ENCODE peak calls at places on chromosomes 11 and 22, in ten cellular contexts. One of them, this sample, is unnamed.
A peak's percentile ranks its signal among the peaks of the same experiment; 100 is the strongest.

GRCh38 chr11:72668645-72669347 is 5.4 kb downstream of the PDE2A start:
- DNase-seq in A549: no peak
- DNase-seq in fibroblast of lung: no peak
- DNase-seq in OCI-LY7: no peak
- DNase-seq in A673: no peak
- DNase-seq in coronary artery: no peak
- DNase-seq in AG04450: no peak
- DNase-seq in kidney: no peak
- DNase-seq in CD4-positive, alpha-beta T cell: no peak
- DNase-seq in Panc1: no peak
- DNase-seq in this sample: no peak

GRCh38 chr11:14625804-14626203 is 17.8 kb upstream of the PDE3B start:
- DNase-seq in A549: no peak
- DNase-seq in fibroblast of lung: no peak
- DNase-seq in OCI-LY7: peak; percentile 34
- DNase-seq in A673: no peak
- DNase-seq in coronary artery: no peak
- DNase-seq in AG04450: no peak
- DNase-seq in kidney: no peak
- DNase-seq in CD4-positive, alpha-beta T cell: no peak
- DNase-seq in Panc1: no peak
- DNase-seq in this sample: no peak

GRCh38 chr22:21074092-21074715 is 28.5 kb downstream of the LRRC74B start:
- DNase-seq in A549: peak; percentile 9
- DNase-seq in fibroblast of lung: peak; percentile 50
- DNase-seq in OCI-LY7: no peak
- DNase-seq in A673: no peak
- DNase-seq in coronary artery: no peak
- DNase-seq in AG04450: no peak
- DNase-seq in kidney: no peak
- DNase-seq in CD4-positive, alpha-beta T cell: no peak
- DNase-seq in Panc1: peak; percentile 32
- DNase-seq in this sample: no peak

GRCh38 chr11:67439321-67440228 is 2.1 kb upstream of the PTPRCAP start:
- DNase-seq in A549: peak; percentile 68
- DNase-seq in fibroblast of lung: peak; percentile 14
- DNase-seq in OCI-LY7: no peak
- DNase-seq in A673: peak; percentile 60
- DNase-seq in coronary artery: no peak
- DNase-seq in AG04450: no peak
- DNase-seq in kidney: peak; percentile 86
- DNase-seq in CD4-positive, alpha-beta T cell: no peak
- DNase-seq in Panc1: no peak
- DNase-seq in this sample: peak; percentile 62

GRCh38 chr11:29432719-29433325 is 584.0 kb downstream of the KCNA4 start:
- DNase-seq in A549: peak; percentile 11
- DNase-seq in fibroblast of lung: peak; percentile 9
- DNase-seq in OCI-LY7: peak; percentile 20
- DNase-seq in A673: peak; percentile 81
- DNase-seq in coronary artery: no peak
- DNase-seq in AG04450: no peak
- DNase-seq in kidney: no peak
- DNase-seq in CD4-positive, alpha-beta T cell: no peak
- DNase-seq in Panc1: no peak
- DNase-seq in this sample: no peak

GRCh38 chr11:116980136-116980793 is 118.0 kb downstream of the SIK3 start:
- DNase-seq in A549: no peak
- DNase-seq in fibroblast of lung: no peak
- DNase-seq in OCI-LY7: peak; percentile 65
- DNase-seq in A673: no peak
- DNase-seq in coronary artery: no peak
- DNase-seq in AG04450: no peak
- DNase-seq in kidney: no peak
- DNase-seq in CD4-positive, alpha-beta T cell: no peak
- DNase-seq in Panc1: no peak
- DNase-seq in this sample: no peak

GRCh38 chr11:132301900-132302299 is 931.5 kb downstream of the NTM start:
- DNase-seq in A549: no peak
- DNase-seq in fibroblast of lung: no peak
- DNase-seq in OCI-LY7: no peak
- DNase-seq in A673: no peak
- DNase-seq in coronary artery: no peak
- DNase-seq in AG04450: no peak
- DNase-seq in kidney: no peak
- DNase-seq in CD4-positive, alpha-beta T cell: no peak
- DNase-seq in Panc1: no peak
- DNase-seq in this sample: no peak

GRCh38 chr22:43260818-43261217 is 73.9 kb upstream of the TTLL12 start:
- DNase-seq in A549: no peak
- DNase-seq in fibroblast of lung: peak; percentile 40
- DNase-seq in OCI-LY7: no peak
- DNase-seq in A673: no peak
- DNase-seq in coronary artery: no peak
- DNase-seq in AG04450: no peak
- DNase-seq in kidney: no peak
- DNase-seq in CD4-positive, alpha-beta T cell: no peak
- DNase-seq in Panc1: no peak
- DNase-seq in this sample: no peak

DNA sequence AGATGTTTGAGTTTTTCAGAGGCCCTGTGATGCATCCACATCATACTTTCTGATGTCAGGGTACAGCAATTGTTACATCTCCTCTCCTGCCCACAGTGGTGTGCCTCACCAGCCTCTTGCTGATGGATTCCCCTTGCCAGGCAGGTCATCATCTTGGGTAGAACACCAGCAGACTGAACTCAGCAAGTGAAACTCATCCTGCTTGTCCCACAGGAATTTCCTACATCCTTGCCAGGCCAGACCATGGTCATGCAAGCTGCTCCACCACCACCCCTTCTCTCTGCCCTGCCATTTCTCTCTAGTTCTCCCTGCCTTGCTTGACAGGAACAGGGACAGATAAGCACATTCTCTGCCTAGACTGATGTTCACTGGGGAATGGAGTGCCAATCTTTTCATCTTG is 85.9 kb downstream of the PAX6 start:
- DNase-seq in A549: no peak
- DNase-seq in fibroblast of lung: no peak
- DNase-seq in OCI-LY7: no peak
- DNase-seq in A673: no peak
- DNase-seq in coronary artery: no peak
- DNase-seq in AG04450: no peak
- DNase-seq in kidney: no peak
- DNase-seq in CD4-positive, alpha-beta T cell: no peak
- DNase-seq in Panc1: no peak
- DNase-seq in this sample: no peak
- TF ChIP-seq CTCF in A549: no peak
- TF ChIP-seq CTCF in fibroblast of lung: no peak
- TF ChIP-seq CTCF in OCI-LY7: no peak
- TF ChIP-seq CTCF in A673: no peak
- TF ChIP-seq CTCF in coronary artery: no peak
- TF ChIP-seq CTCF in AG04450: no peak
- TF ChIP-seq CTCF in kidney: no peak
- TF ChIP-seq CTCF in CD4-positive, alpha-beta T cell: no peak
- TF ChIP-seq CTCF in Panc1: no peak
- TF ChIP-seq CTCF in this sample: no peak

GRCh38 chr11:66089067-66089466 is 19.0 kb downstream of the PACS1 start:
- DNase-seq in A549: no peak
- DNase-seq in fibroblast of lung: no peak
- DNase-seq in OCI-LY7: no peak
- DNase-seq in A673: no peak
- DNase-seq in coronary artery: no peak
- DNase-seq in AG04450: no peak
- DNase-seq in kidney: no peak
- DNase-seq in CD4-positive, alpha-beta T cell: no peak
- DNase-seq in Panc1: no peak
- DNase-seq in this sample: no peak

GRCh38 chr11:66090288-66090687 is 20.2 kb downstream of the PACS1 start:
- DNase-seq in A549: no peak
- DNase-seq in fibroblast of lung: no peak
- DNase-seq in OCI-LY7: no peak
- DNase-seq in A673: no peak
- DNase-seq in coronary artery: no peak
- DNase-seq in AG04450: no peak
- DNase-seq in kidney: no peak
- DNase-seq in CD4-positive, alpha-beta T cell: no peak
- DNase-seq in Panc1: no peak
- DNase-seq in this sample: no peak

GRCh38 chr11:66085071-66085470 is 15.0 kb downstream of the PACS1 start:
- DNase-seq in A549: no peak
- DNase-seq in fibroblast of lung: no peak
- DNase-seq in OCI-LY7: no peak
- DNase-seq in A673: no peak
- DNase-seq in coronary artery: no peak
- DNase-seq in AG04450: no peak
- DNase-seq in kidney: no peak
- DNase-seq in CD4-positive, alpha-beta T cell: no peak
- DNase-seq in Panc1: no peak
- DNase-seq in this sample: no peak

GRCh38 chr11:66082936-66083698 is 13.0 kb downstream of the PACS1 start:
- DNase-seq in A549: no peak
- DNase-seq in fibroblast of lung: no peak
- DNase-seq in OCI-LY7: no peak
- DNase-seq in A673: peak; percentile 65
- DNase-seq in coronary artery: no peak
- DNase-seq in AG04450: no peak
- DNase-seq in kidney: no peak
- DNase-seq in CD4-positive, alpha-beta T cell: no peak
- DNase-seq in Panc1: no peak
- DNase-seq in this sample: no peak

DNA sequence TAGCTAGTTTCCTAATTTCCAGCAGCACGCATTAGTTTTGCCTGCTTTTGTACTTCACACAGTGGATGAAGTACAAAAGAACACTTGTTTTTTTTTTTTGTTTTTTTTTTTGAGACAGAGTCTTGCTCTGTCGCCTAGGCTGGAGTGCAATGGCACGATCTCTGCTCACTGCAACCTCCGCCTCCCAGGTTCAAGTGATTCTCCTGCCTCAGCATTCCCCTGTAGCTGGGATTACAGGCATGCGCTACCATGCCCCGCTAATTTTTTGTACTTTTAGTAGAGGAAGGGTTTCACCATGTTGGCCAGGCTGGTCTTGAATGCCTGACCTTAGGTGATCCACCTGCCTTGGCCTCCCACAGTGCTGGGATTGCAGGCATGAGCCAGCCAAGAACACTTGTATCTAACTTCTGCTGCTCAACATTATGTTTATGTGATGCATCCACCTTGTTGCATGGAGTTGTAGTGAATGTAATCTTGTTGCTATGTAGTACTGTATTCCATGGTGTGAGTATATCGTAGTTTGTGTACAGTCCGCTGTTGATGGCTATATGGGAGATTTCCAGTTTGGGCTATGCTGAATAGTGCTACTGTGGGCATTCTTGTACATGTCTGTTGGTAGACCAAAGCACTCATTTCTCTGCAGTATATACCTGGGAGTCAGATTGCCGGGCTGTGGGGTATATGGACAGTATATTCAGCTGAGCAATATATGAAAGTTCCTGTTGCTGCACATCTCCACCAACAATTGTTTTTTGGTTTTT is 17.3 kb downstream of the PACS1 start:
- DNase-seq in A549: no peak
- DNase-seq in fibroblast of lung: no peak
- DNase-seq in OCI-LY7: no peak
- DNase-seq in A673: no peak
- DNase-seq in coronary artery: no peak
- DNase-seq in AG04450: no peak
- DNase-seq in kidney: no peak
- DNase-seq in CD4-positive, alpha-beta T cell: no peak
- DNase-seq in Panc1: no peak
- DNase-seq in this sample: no peak
- H3K27ac ChIP-seq in A549: no peak overlapping the region
- H3K27ac ChIP-seq in fibroblast of lung: no peak overlapping the region
- H3K27ac ChIP-seq in OCI-LY7: peak overlapping the region; percentile 74
- H3K27ac ChIP-seq in A673: no peak overlapping the region
- H3K27ac ChIP-seq in coronary artery: no peak overlapping the region
- H3K27ac ChIP-seq in AG04450: no peak overlapping the region
- H3K27ac ChIP-seq in kidney: no peak overlapping the region
- H3K27ac ChIP-seq in CD4-positive, alpha-beta T cell: no peak overlapping the region
- H3K27ac ChIP-seq in Panc1: no peak overlapping the region
- H3K27ac ChIP-seq in this sample: no peak overlapping the region

GRCh38 chr11:85721191-85721590 is 35.2 kb upstream of the CCDC89 start:
- DNase-seq in A549: no peak
- DNase-seq in fibroblast of lung: no peak
- DNase-seq in OCI-LY7: no peak
- DNase-seq in A673: no peak
- DNase-seq in coronary artery: no peak
- DNase-seq in AG04450: no peak
- DNase-seq in kidney: no peak
- DNase-seq in CD4-positive, alpha-beta T cell: no peak
- DNase-seq in Panc1: no peak
- DNase-seq in this sample: no peak

GRCh38 chr11:85724750-85725465 is 38.9 kb upstream of the CCDC89 start:
- DNase-seq in A549: no peak
- DNase-seq in fibroblast of lung: no peak
- DNase-seq in OCI-LY7: no peak
- DNase-seq in A673: no peak
- DNase-seq in coronary artery: no peak
- DNase-seq in AG04450: no peak
- DNase-seq in kidney: no peak
- DNase-seq in CD4-positive, alpha-beta T cell: no peak
- DNase-seq in Panc1: no peak
- DNase-seq in this sample: no peak

GRCh38 chr11:85723088-85723487 is 37.1 kb upstream of the CCDC89 start:
- DNase-seq in A549: no peak
- DNase-seq in fibroblast of lung: no peak
- DNase-seq in OCI-LY7: no peak
- DNase-seq in A673: no peak
- DNase-seq in coronary artery: no peak
- DNase-seq in AG04450: no peak
- DNase-seq in kidney: no peak
- DNase-seq in CD4-positive, alpha-beta T cell: no peak
- DNase-seq in Panc1: no peak
- DNase-seq in this sample: no peak

DNA sequence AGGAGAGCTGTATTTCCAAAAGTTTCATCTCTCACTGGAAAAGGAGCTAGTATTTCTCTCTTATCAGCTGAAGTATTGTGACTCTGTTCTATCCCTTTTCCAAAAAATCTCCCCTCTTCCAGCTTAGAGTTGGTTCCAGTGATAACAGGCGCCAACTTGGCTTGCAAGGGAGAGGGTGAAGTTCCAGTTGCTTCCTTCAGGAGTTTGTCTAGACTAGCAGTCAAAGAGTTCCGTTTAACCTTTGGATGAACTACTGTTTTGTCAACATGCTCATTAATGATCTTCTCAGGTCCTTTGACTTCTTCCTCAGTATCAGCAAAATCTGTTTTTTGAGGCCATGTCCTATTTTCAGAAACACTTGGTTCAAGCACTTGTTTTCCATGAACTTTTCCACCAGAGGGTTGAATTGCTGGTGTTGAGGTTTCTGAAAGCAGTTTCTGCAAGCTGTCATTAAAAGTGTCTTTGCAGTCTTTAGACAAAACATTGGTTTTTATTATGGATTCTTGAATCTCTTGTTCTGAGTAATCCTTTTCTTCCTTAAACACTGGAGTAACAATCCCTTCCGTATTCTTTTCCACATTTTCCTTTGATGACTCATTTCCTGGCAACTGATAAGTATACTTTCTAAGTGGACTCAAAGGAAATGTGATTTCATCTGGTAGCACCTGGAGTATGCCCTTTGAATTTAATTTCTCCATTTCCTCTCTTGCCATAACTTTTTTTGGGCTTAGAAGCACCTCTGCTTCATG is 39.7 kb upstream of the CCDC89 start:
- DNase-seq in A549: peak; percentile 78
- DNase-seq in fibroblast of lung: peak; percentile 88
- DNase-seq in OCI-LY7: no peak
- DNase-seq in A673: peak; percentile 90
- DNase-seq in coronary artery: no peak
- DNase-seq in AG04450: peak; percentile 80
- DNase-seq in kidney: no peak
- DNase-seq in CD4-positive, alpha-beta T cell: no peak
- DNase-seq in Panc1: no peak
- DNase-seq in this sample: no peak
- TF ChIP-seq CTCF in A549: no peak
- TF ChIP-seq CTCF in fibroblast of lung: no peak
- TF ChIP-seq CTCF in OCI-LY7: no peak
- TF ChIP-seq CTCF in A673: no peak
- TF ChIP-seq CTCF in coronary artery: no peak
- TF ChIP-seq CTCF in AG04450: peak; percentile 15
- TF ChIP-seq CTCF in kidney: no peak
- TF ChIP-seq CTCF in CD4-positive, alpha-beta T cell: no peak
- TF ChIP-seq CTCF in Panc1: no peak
- TF ChIP-seq CTCF in this sample: no peak

GRCh38 chr11:11605821-11606450 is 15.9 kb downstream of the GALNT18 start:
- DNase-seq in A549: no peak
- DNase-seq in fibroblast of lung: no peak
- DNase-seq in OCI-LY7: no peak
- DNase-seq in A673: no peak
- DNase-seq in coronary artery: no peak
- DNase-seq in AG04450: no peak
- DNase-seq in kidney: no peak
- DNase-seq in CD4-positive, alpha-beta T cell: no peak
- DNase-seq in Panc1: no peak
- DNase-seq in this sample: no peak
- H3K27ac ChIP-seq in A549: no peak overlapping the region
- H3K27ac ChIP-seq in fibroblast of lung: no peak overlapping the region
- H3K27ac ChIP-seq in OCI-LY7: no peak overlapping the region
- H3K27ac ChIP-seq in A673: no peak overlapping the region
- H3K27ac ChIP-seq in coronary artery: no peak overlapping the region
- H3K27ac ChIP-seq in AG04450: no peak overlapping the region
- H3K27ac ChIP-seq in kidney: no peak overlapping the region
- H3K27ac ChIP-seq in CD4-positive, alpha-beta T cell: no peak overlapping the region
- H3K27ac ChIP-seq in Panc1: no peak overlapping the region
- H3K27ac ChIP-seq in this sample: no peak overlapping the region

This sample was measured in uterus.